ENCODE peak calls at places on chromosomes 6 and 20, in five cellular contexts. Z is adrenal gland, W is breast epithelium, G is spleen, U is stomach. S is an unnamed sample.

GRCh38 chr6:121523628-121524027 is 88.2 kb downstream of the GJA1 start:
- DNase-seq in Z (no peak), G (no peak), U (no peak), W (no peak), S (no peak)

GRCh38 chr6:27608916-27609883 is 136.3 kb upstream of the ZNF184 start:
- DNase-seq in Z (no peak), U (no peak), W (no peak), G (no peak), S (no peak)

GRCh38 chr20:35005463-35005961 is 49.8 kb downstream of the MYH7B start:
- DNase-seq in W (peak), U (no peak), G (peak), Z (no peak), S (no peak)

GRCh38 chr6:11754625-11755289 is 23.8 kb downstream of the ADTRP start:
- DNase-seq in U (no peak), W (no peak), Z (peak), G (no peak), S (no peak)

GRCh38 chr6:4607026-4607704 is 169.0 kb upstream of the CDYL start:
- DNase-seq in W (no peak), G (no peak), U (no peak), Z (peak), S (no peak)

GRCh38 chr6:37653933-37654565 is 43.6 kb downstream of the MDGA1 start:
- DNase-seq in Z (no peak), W (no peak), G (no peak), U (peak), S (no peak)

GRCh38 chr6:1787894-1788293 is 178.2 kb downstream of the FOXC1 start:
- DNase-seq in Z (peak), U (no peak), G (no peak), W (no peak), S (no peak)

GRCh38 chr20:5181955-5182354 is 55.1 kb downstream of the CDS2 start:
- DNase-seq in W (no peak), G (no peak), Z (no peak), U (no peak), S (no peak)

GRCh38 chr6:16578695-16579094 is 182.6 kb downstream of the ATXN1 start:
- DNase-seq in U (no peak), Z (no peak), W (no peak), G (no peak), S (peak)

GRCh38 chr6:82362868-82363267 is 749 bp upstream of the TPBG start:
- DNase-seq in G (no peak), U (no peak), Z (no peak), W (no peak), S (no peak)

GRCh38 chr6:36728289-36729168 is 30.9 kb downstream of the RAB44 start:
- DNase-seq in U (no peak), W (no peak), G (no peak), Z (no peak), S (no peak)

GRCh38 chr20:25750765-25751696 is 54.4 kb upstream of the ZNF337 start:
- DNase-seq in G (peak), Z (peak), U (peak), W (no peak), S (peak)

GRCh38 chr6:151002562-151002961 is 137.1 kb downstream of the MTHFD1L start:
- DNase-seq in U (no peak), G (no peak), Z (no peak), W (no peak), S (no peak)

GRCh38 chr6:166779381-166779780 is 152.3 kb upstream of the RPS6KA2 start:
- DNase-seq in U (no peak), W (no peak), Z (no peak), G (no peak), S (no peak)

GRCh38 chr6:25414168-25414567 is 135.0 kb downstream of the CARMIL1 start:
- DNase-seq in Z (no peak), G (no peak), W (no peak), U (no peak), S (no peak)

GRCh38 chr6:129490551-129491245 is 219.3 kb downstream of the ARHGAP18 start:
- DNase-seq in W (no peak), Z (peak), U (no peak), G (no peak), S (no peak)

GRCh38 chr6:105985816-105986632 is 100.1 kb upstream of the PRDM1 start:
- DNase-seq in U (no peak), W (no peak), G (peak), Z (no peak), S (peak)

DNA sequence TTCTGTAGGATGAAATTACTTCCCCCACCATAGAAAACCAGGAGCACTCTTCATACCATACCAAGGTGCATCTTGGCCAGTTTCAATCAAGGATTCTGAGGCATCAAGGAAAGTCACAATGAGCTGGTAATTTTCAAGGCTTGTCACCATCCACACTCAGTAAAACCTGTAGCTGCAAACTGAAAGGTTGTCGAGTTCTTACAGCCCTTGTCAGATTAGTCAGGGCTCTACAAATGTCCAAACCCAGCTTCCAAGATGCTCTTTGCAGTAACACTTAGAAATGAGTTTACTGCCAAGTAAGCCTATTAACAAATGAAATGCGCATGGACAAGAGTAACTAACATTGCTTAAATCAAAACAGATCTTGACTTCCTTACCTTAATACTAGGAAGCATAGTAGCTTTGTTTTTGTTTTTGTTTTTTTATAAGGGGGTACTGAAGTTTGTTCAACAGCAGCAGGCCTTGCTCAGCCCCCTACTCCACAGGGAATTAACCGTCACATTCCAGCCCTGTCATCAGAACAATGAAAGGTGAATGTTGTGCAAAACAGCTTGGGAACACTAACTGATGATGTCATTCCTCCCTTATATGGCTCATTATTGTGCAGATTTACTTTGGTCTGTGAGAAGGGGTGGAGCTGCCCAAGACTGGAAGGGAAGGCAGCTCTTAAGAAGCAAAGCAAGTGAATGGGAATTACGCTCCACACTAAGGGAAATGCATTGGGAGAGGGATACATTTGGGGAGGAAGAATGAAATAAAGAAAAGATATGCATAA is 49.9 kb upstream of the TMEM30A start:
- DNase-seq in U (no peak), Z (no peak), G (no peak), W (no peak), S (no peak)
- TF ChIP-seq POLR2A in U (no peak), Z (no peak), G (no peak), W (no peak), S (no peak)

GRCh38 chr6:162068340-162068739 is 659.2 kb downstream of the PRKN start:
- DNase-seq in W (no peak), Z (no peak), G (no peak), U (no peak), S (no peak)
- H3K27ac ChIP-seq in W (no peak), Z (no peak), G (no peak), U (no peak), S (no peak)

DNA sequence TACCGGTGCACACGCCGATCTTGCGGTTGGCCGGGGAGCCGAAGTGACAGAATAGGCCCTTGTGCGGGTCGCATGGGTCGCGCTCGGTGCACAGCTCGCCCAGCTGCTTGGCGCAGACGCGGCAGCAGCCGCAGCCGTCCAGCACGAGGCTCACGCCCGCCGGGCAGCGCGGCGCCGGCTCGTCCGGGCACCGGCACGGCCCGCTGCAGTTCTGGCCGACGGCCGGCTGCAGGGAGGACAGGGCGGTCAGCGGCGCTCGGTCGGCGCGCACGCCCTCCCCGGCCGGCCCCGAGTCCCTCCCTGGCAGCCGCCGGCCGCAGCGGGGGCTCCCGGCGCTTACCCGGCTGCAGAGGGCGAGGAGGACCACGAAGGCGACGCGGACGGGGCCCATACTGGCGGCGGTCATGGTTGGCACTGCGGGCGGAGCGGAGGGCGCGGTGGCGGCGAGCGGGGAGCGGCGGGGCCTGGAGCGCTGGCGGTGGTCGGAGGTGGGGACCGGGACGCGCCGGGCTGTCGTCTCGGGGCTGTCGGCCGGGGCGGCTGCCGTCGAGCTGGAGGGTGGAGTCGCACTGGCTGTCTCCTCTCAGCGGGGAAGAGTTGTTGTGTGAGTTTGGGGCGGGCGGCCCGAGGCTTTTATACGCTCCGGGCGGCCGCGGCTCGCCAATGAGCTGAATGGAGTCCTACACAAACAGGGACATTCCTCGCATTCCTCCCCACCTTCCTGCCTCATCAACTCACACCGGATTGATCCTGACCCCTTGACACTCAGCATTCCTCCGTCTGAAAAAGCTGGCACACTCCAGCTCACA is at the start of gene CCN2:
- DNase-seq in G (peak), Z (peak), U (peak), W (peak), S (peak)
- TF ChIP-seq POLR2A in G (no peak), Z (peak), U (peak), W (peak), S (peak)

GRCh38 chr6:119497988-119498727 is 148.6 kb upstream of the MAN1A1 start:
- DNase-seq in U (no peak), W (no peak), G (no peak), Z (no peak), S (no peak)
- H3K27ac ChIP-seq in U (no peak), W (no peak), G (no peak), Z (no peak), S (no peak)

GRCh38 chr20:32749914-32750637 is 6.8 kb upstream of the COMMD7 start:
- DNase-seq in G (no peak), Z (no peak), U (no peak), W (no peak), S (no peak)
- TF ChIP-seq POLR2A in G (no peak), Z (no peak), U (no peak), W (no peak), S (no peak)

GRCh38 chr6:162680367-162680766 is 47.2 kb downstream of the PRKN start:
- DNase-seq in W (no peak), Z (no peak), U (no peak), G (no peak), S (no peak)

GRCh38 chr6:162684961-162685360 is 42.6 kb downstream of the PRKN start:
- DNase-seq in G (no peak), W (no peak), U (no peak), Z (no peak), S (no peak)

GRCh38 chr6:162681447-162681846 is 46.1 kb downstream of the PRKN start:
- DNase-seq in G (no peak), W (no peak), U (no peak), Z (no peak), S (peak)

GRCh38 chr6:162683135-162683534 is 44.4 kb downstream of the PRKN start:
- DNase-seq in U (no peak), Z (no peak), G (no peak), W (no peak), S (no peak)

GRCh38 chr6:162684033-162684432 is 43.5 kb downstream of the PRKN start:
- DNase-seq in U (no peak), Z (no peak), W (no peak), G (no peak), S (no peak)
- H3K27ac ChIP-seq in U (no peak), Z (no peak), W (no peak), G (no peak), S (no peak)

DNA sequence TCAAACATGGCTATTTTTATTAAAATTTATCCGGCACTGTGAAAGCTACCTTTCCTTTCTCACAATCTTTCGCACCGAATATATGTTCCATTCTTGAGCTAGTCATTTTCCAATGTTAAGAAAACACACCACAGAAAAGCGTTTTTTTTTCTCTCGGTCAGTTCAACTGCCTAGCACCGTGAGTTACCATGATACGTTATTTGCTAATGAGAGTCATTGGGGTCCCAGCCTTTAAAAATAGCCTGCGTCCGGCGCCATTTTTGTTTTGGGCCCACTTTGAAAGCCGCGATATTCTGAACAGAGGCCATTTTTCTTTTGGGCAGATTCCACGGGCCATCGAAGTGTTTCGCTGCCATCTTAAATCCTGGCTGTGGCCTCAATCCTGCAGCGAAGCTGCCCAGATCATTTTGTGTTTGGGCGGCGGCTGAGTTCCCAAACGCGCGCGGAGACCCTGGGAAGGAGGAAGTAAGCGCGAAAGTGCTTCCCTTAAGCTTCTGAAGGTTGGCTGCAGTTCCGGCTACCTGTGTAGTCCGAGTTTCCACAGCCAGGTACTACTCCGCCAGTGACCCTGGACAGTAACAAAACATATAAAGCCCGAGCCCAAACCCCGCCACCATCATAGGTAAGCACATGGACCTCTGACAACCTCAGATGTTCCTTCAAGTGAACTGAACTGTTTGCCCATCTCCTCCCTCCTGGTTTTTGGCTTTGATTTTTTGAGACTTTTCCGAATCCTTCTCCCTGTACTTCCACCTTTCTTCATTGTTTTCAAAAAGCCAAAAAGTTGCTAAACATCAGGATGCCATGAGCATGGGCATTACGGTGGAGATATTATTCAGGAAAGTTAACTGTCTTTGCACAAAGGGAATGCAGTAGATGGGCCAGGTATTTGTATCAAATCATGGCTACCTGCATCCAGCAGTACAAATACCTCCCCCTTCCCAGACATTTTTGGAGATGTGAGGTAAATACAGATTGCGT is at the start of gene SLX4IP:
- DNase-seq in W (peak), Z (peak), G (peak), U (peak), S (peak)
- TF ChIP-seq POLR2A in W (no peak), Z (peak), G (no peak), U (no peak), S (peak)

GRCh38 chr6:136780972-136781371 is 11.3 kb downstream of the MAP3K5 start:
- DNase-seq in W (no peak), Z (no peak), G (no peak), U (no peak), S (no peak)
- H3K27ac ChIP-seq in W (no peak), Z (peak), G (no peak), U (peak), S (no peak)

GRCh38 chr6:31474871-31475286 is 23.1 kb upstream of the MICB start:
- DNase-seq in Z (no peak), G (no peak), U (no peak), W (no peak), S (no peak)
- TF ChIP-seq POLR2A in Z (no peak), G (no peak), U (no peak), W (no peak), S (no peak)